ENCODE peak calls at places on chromosomes 16 and 17, in eight cellular contexts. P is SK-N-SH, D is ovary, A is stomach, Z is GM12878, Q is tibial nerve, C is transverse colon, T is upper lobe of left lung. W is an unnamed sample.

GRCh38 chr17:38704645-38705522 is at the start of gene MLLT6:
- DNase-seq in Q (peak), D (peak), A (peak), T (peak), Z (no peak), P (peak), C (peak), W (peak)

GRCh38 chr17:4945176-4945943 is 3.0 kb downstream of the PFN1 start:
- DNase-seq in A (peak), Q (peak), C (peak), P (no peak), Z (peak), D (peak), T (peak), W (peak)

GRCh38 chr17:44204453-44204882 is 4.8 kb upstream of the ATXN7L3 start:
- DNase-seq in Q (no peak), T (no peak), P (no peak), D (no peak), Z (no peak), C (no peak), A (no peak), W (no peak)

GRCh38 chr17:59688008-59688407 is 19.2 kb downstream of the PTRH2 start:
- DNase-seq in C (no peak), D (no peak), Q (no peak), T (no peak), Z (no peak), A (no peak), P (no peak), W (no peak)

GRCh38 chr16:88681084-88681680 is 5.1 kb downstream of the SNAI3 start:
- DNase-seq in A (peak), C (peak), P (peak), T (no peak), Q (no peak), Z (no peak), D (no peak), W (peak)

GRCh38 chr17:80424878-80425765 is 10.2 kb downstream of the ENDOV start:
- DNase-seq in T (no peak), C (no peak), D (no peak), Z (no peak), A (no peak), Q (no peak), P (peak), W (no peak)

GRCh38 chr16:11620243-11621003 is 33.7 kb upstream of the LITAF start:
- DNase-seq in D (no peak), Z (no peak), P (no peak), C (no peak), T (no peak), A (no peak), Q (no peak), W (no peak)

GRCh38 chr16:5900046-5900445 is 802.5 kb upstream of the EEF2KMT start:
- DNase-seq in Z (no peak), D (no peak), Q (no peak), C (no peak), A (no peak), P (no peak), T (no peak), W (no peak)

GRCh38 chr17:35577826-35578194 is 561 bp downstream of the PEX12 start:
- DNase-seq in Z (no peak), Q (no peak), D (no peak), C (peak), P (peak), T (no peak), A (no peak), W (no peak)

GRCh38 chr16:1678500-1679098 is 520 bp downstream of the JPT2 start:
- DNase-seq in C (peak), Z (no peak), P (no peak), T (peak), D (peak), Q (peak), A (peak), W (peak)

GRCh38 chr16:89406277-89406888 is 84.0 kb downstream of the ANKRD11 start:
- DNase-seq in A (no peak), Z (no peak), D (no peak), P (no peak), Q (no peak), C (no peak), T (no peak), W (no peak)

GRCh38 chr17:290121-290521 is 62.5 kb downstream of the RPH3AL start:
- DNase-seq in D (peak), C (no peak), P (no peak), A (no peak), Z (no peak), Q (no peak), T (peak), W (no peak)

GRCh38 chr16:4285167-4285566 is 12.3 kb upstream of the TFAP4 start:
- DNase-seq in C (no peak), Z (no peak), P (no peak), T (no peak), D (no peak), Q (no peak), A (no peak), W (no peak)

GRCh38 chr16:27446721-27447120 is 44.7 kb downstream of the IL21R start:
- DNase-seq in C (peak), Z (no peak), P (no peak), T (no peak), D (no peak), Q (no peak), A (no peak), W (no peak)

GRCh38 chr17:31882571-31882970 is 18.9 kb downstream of the UTP6 start:
- DNase-seq in D (no peak), C (no peak), Z (no peak), Q (no peak), T (no peak), P (no peak), A (no peak), W (no peak)

GRCh38 chr17:69643686-69644085 is 229.2 kb downstream of the MAP2K6 start:
- DNase-seq in D (no peak), T (no peak), P (no peak), C (no peak), A (no peak), Z (no peak), Q (no peak), W (no peak)

GRCh38 chr16:21946889-21947635 is 6.1 kb upstream of the UQCRC2 start:
- DNase-seq in C (no peak), D (no peak), T (no peak), Q (no peak), A (no peak), Z (no peak), P (no peak), W (no peak)

GRCh38 chr16:71723537-71724319 is 773 bp downstream of the PHLPP2 start:
- DNase-seq in A (peak), T (peak), P (peak), Q (peak), D (peak), Z (no peak), C (peak), W (peak)

GRCh38 chr17:44988256-44988942 is 20.3 kb upstream of the C1QL1 start:
- DNase-seq in P (no peak), Q (no peak), T (no peak), C (no peak), D (no peak), Z (no peak), A (no peak), W (no peak)

GRCh38 chr16:7270823-7271222 is 61.8 kb upstream of the RBFOX1 start:
- DNase-seq in C (no peak), Z (no peak), Q (no peak), P (no peak), D (no peak), T (no peak), A (no peak), W (no peak)

GRCh38 chr16:68972720-68973119 is 129.4 kb downstream of the TANGO6 start:
- DNase-seq in D (no peak), Q (no peak), P (peak), T (no peak), C (peak), Z (no peak), A (no peak), W (peak)

GRCh38 chr16:11833951-11834695 is 17.2 kb downstream of the RSL1D1 start:
- DNase-seq in C (no peak), D (no peak), A (no peak), Q (no peak), P (no peak), Z (no peak), T (no peak), W (peak)

GRCh38 chr17:48904428-48904827 is 3.8 kb upstream of the UBE2Z start:
- DNase-seq in C (no peak), A (no peak), Z (no peak), Q (no peak), D (no peak), T (no peak), P (no peak), W (no peak)
- TF ChIP-seq EP300 in C (no peak), A (no peak), Z (no peak), Q (no peak), D (no peak), T (no peak), P (no peak), W (no peak)

DNA sequence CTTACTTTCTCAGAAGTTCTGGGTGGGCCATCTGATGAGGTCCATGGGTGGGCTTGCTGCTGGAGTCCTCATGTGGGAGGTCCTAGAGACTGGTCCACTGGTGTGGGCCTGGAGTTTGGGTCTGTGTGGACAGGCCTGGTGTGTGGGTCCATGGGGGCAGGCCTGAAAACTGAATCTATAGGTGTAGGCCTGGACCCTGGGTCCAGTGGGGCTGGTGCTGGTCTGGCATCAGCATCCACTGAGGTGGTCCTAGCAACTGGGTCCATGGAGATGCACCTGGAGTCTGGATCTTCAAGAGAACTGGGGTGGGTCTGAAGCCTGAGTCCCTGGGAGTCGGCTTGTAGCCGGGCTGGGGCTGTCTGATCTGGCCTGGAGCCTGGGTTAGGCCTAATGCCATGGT is 253.8 kb upstream of the CCL2 start:
- DNase-seq in D (no peak), Q (no peak), T (no peak), C (no peak), A (no peak), P (no peak), Z (no peak), W (no peak)
- TF ChIP-seq EP300 in D (no peak), Q (no peak), T (no peak), C (no peak), A (no peak), P (no peak), Z (no peak), W (no peak)

GRCh38 chr16:30458561-30459394 is 13.1 kb upstream of the SEPHS2 start:
- DNase-seq in D (no peak), T (peak), Z (peak), P (no peak), C (peak), A (peak), Q (no peak), W (no peak)
- TF ChIP-seq EP300 in D (no peak), T (no peak), Z (peak), P (no peak), C (no peak), A (no peak), Q (no peak), W (no peak)

GRCh38 chr17:36773039-36773438 is 164.2 kb upstream of the LHX1 start:
- DNase-seq in P (no peak), Q (no peak), D (no peak), C (no peak), A (no peak), Z (no peak), T (no peak), W (no peak)

DNA sequence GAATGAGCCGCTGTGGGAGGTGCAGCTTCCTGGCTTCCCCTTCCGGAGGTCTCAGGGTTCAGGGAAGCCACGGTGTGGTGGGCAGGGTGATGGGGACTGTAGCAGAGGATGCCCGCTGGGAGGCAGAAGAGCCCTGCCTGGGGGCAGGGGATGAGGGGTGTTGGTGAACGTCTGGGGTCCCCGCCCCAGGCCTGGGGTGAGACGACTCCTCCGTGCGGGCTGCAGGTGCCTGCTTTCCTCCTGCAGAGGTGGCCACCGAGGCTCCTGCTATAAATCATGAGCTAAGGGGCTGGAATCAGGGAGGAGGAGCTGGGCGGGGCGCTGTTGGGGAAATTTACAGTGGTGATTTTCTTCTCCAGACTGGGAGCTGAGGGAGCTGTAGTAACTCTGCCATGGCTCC is 167.0 kb downstream of the MRM1 start:
- DNase-seq in A (no peak), C (no peak), T (no peak), D (no peak), Q (no peak), P (no peak), Z (no peak), W (no peak)
- TF ChIP-seq EP300 in A (no peak), C (no peak), T (no peak), D (no peak), Q (no peak), P (no peak), Z (no peak), W (no peak)

GRCh38 chr16:57003439-57004386 is 14.4 kb downstream of the NLRC5 start:
- DNase-seq in Z (no peak), A (no peak), T (no peak), D (no peak), C (no peak), P (no peak), Q (no peak), W (no peak)
- TF ChIP-seq EP300 in Z (no peak), A (no peak), T (no peak), D (no peak), C (no peak), P (no peak), Q (no peak), W (no peak)

DNA sequence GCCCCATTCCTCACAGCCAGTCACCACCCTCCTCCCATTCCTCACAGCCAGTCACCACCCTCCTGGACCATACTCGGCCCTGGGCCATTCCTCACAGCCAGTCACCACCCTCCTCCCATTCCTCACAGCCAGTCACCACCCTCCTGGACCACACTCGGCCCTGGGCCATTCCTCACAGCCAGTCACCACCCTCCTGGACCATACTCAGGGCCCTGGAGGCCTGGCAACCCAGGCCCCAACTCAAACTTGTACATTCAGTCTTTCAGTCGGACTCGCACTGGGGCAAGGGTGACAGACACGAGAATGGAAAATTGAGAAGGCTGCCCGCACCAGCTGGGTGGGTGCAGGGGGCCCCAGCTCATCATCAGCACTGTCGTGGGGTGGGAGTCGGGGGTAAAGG is 30.4 kb upstream of the FOXK2 start:
- DNase-seq in C (no peak), Z (no peak), A (no peak), T (no peak), Q (peak), D (no peak), P (no peak), W (no peak)
- TF ChIP-seq EP300 in C (no peak), Z (no peak), A (no peak), T (no peak), Q (no peak), D (no peak), P (no peak), W (no peak)

GRCh38 chr17:72362466-72363335 is 241.9 kb downstream of the SOX9 start:
- DNase-seq in A (no peak), C (no peak), P (no peak), D (no peak), T (no peak), Q (no peak), Z (no peak), W (peak)
- TF ChIP-seq EP300 in A (no peak), C (no peak), P (no peak), D (no peak), T (no peak), Q (no peak), Z (no peak), W (no peak)

W was measured in A549.